ENCODE peak calls at places on chromosomes 7 and 10, in ten cellular contexts. U is endothelial cell of umbilical vein, M is body of pancreas, N is mammary epithelial cell, S is pancreas, T is OCI-LY7, K is endodermal cell, Q is heart right ventricle, H is PC-3, X is tibial nerve. F is an unnamed sample.

GRCh38 chr7:33807779-33808482 is 97.4 kb upstream of the BMPER start:
- DNase-seq in U (peak; percentile 91), M (no peak), N (peak; percentile 95), S (no peak), T (peak; percentile 10), K (peak; percentile 91), Q (no peak), H (peak; percentile 67), X (no peak), F (peak; percentile 38)

GRCh38 chr7:27202741-27203134 is 2.8 kb upstream of the HOXA13 start:
- DNase-seq in U (no peak), M (no peak), N (no peak), S (no peak), T (no peak), K (no peak), Q (no peak), H (no peak), X (no peak), F (no peak)

GRCh38 chr7:55526329-55526728 is 46.0 kb downstream of the VOPP1 start:
- DNase-seq in U (no peak), M (no peak), N (no peak), S (no peak), T (no peak), K (no peak), Q (no peak), H (no peak), X (peak; percentile 24), F (no peak)

GRCh38 chr10:47095211-47095610 is 184.0 kb downstream of the PTPN20 start:
- DNase-seq in U (no peak), M (no peak), N (no peak), S (no peak), T (no peak), K (peak; percentile 20), Q (no peak), H (no peak), X (no peak), F (no peak)

GRCh38 chr7:45721949-45722598 is 147.9 kb downstream of the ADCY1 start:
- DNase-seq in U (no peak), M (no peak), N (no peak), S (no peak), T (no peak), K (no peak), Q (no peak), H (peak; percentile 8), X (no peak), F (no peak)

GRCh38 chr7:29274156-29275017 is 79.8 kb downstream of the CHN2 start:
- DNase-seq in U (no peak), M (no peak), N (no peak), S (no peak), T (no peak), K (peak; percentile 31), Q (no peak), H (no peak), X (no peak), F (no peak)

GRCh38 chr10:3113343-3113720 is 46.0 kb downstream of the PFKP start:
- DNase-seq in U (no peak), M (no peak), N (no peak), S (no peak), T (no peak), K (no peak), Q (no peak), H (no peak), X (no peak), F (no peak)

GRCh38 chr7:39691821-39692220 is 68.4 kb downstream of the RALA start:
- DNase-seq in U (peak; percentile 41), M (no peak), N (peak; percentile 36), S (no peak), T (no peak), K (no peak), Q (no peak), H (peak; percentile 62), X (no peak), F (no peak)

GRCh38 chr10:70858759-70859158 is 29.6 kb downstream of the PCBD1 start:
- DNase-seq in U (no peak), M (no peak), N (no peak), S (no peak), T (no peak), K (no peak), Q (no peak), H (no peak), X (no peak), F (peak; percentile 43)

GRCh38 chr7:2688409-2689342 is 674 bp downstream of the AMZ1 start:
- DNase-seq in U (no peak), M (no peak), N (no peak), S (no peak), T (no peak), K (peak; percentile 73), Q (no peak), H (no peak), X (no peak), F (no peak)

GRCh38 chr10:89241491-89242339 is 9.9 kb downstream of the LIPA start:
- DNase-seq in U (no peak), M (no peak), N (peak; percentile 43), S (no peak), T (no peak), K (no peak), Q (no peak), H (no peak), X (peak; percentile 58), F (no peak)

GRCh38 chr7:6246257-6246917 is 26.0 kb downstream of the CYTH3 start:
- DNase-seq in U (peak; percentile 50), M (no peak), N (no peak), S (no peak), T (no peak), K (no peak), Q (no peak), H (no peak), X (no peak), F (no peak)

GRCh38 chr10:43689618-43689954 is 40.9 kb upstream of the ZNF32 start:
- DNase-seq in U (no peak), M (peak; percentile 78), N (no peak), S (peak; percentile 90), T (no peak), K (peak; percentile 78), Q (peak; percentile 71), H (peak; percentile 14), X (peak; percentile 43), F (peak; percentile 31)

GRCh38 chr10:95532536-95532935 is 28.6 kb downstream of the SORBS1 start:
- DNase-seq in U (no peak), M (no peak), N (no peak), S (no peak), T (no peak), K (no peak), Q (no peak), H (no peak), X (no peak), F (no peak)

GRCh38 chr7:34109936-34110626 is 204.7 kb downstream of the BMPER start:
- DNase-seq in U (no peak), M (no peak), N (no peak), S (no peak), T (no peak), K (no peak), Q (no peak), H (no peak), X (no peak), F (no peak)

GRCh38 chr10:104367856-104368255 is 14.2 kb downstream of the CFAP58 start:
- DNase-seq in U (no peak), M (no peak), N (no peak), S (no peak), T (no peak), K (no peak), Q (no peak), H (no peak), X (no peak), F (no peak)

DNA sequence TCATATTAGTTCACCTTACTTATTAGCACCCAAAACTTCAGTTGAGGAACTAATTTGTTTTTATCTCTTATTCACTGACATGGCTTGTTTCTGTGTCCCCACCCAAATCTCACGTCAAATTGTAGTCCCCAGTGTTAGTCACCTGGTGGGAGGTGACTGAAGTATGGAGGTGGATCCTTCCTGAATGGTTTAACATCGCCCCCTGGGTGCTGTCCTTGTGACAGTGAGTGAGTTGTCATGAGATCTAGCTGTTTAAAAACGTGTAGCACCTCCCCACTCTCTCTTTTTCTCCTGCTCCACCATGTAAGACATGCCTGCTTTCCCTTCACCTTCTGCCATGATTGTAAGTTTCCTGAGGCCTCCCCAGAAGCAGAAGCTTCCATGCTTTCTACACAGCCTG is 75.0 kb upstream of the HECTD2 start:
- DNase-seq in U (no peak), M (no peak), N (no peak), S (no peak), T (no peak), K (peak; percentile 57), Q (no peak), H (no peak), X (no peak), F (no peak)
- TF ChIP-seq CTCF in U (no peak), M (no peak), N (no peak), S (no peak), T (no peak), K (peak; percentile 47), Q (no peak), H (no peak), X (no peak), F (peak; percentile 15)

DNA sequence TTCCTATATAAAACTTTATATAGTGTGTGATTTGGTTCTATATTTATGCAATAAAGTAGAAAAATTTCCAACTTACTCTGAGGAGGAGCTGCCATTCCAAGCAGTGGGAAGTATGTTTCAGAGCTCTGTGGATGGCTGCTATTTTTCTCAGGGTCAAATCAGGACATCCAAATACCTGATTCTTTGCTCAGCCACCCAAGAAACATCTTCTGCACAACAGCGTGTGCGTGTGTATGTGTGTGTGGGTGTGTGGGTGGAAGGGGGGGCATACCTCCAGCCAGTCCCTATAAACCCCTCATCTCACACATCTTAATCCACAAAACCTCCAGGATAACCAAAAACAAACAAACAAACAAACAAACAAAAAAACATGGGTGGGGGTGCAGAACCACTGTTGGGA is 66.3 kb upstream of the EMX2 start:
- DNase-seq in U (no peak), M (no peak), N (no peak), S (no peak), T (no peak), K (no peak), Q (no peak), H (no peak), X (no peak), F (no peak)
- H3K4me1 ChIP-seq in U (no peaks in the 10 kb centered on the region), M (no peaks in the 10 kb centered on the region), N (peaks cover 8% of the 10 kb centered on the region), S (no peaks in the 10 kb centered on the region), T (peaks cover 6% of the 10 kb centered on the region), K (no peaks in the 10 kb centered on the region), Q (no peaks in the 10 kb centered on the region), H (no peaks in the 10 kb centered on the region), X (no peaks in the 10 kb centered on the region), F (no peaks in the 10 kb centered on the region)

GRCh38 chr10:117241541-117242462 is 888 bp downstream of the SLC18A2 start:
- DNase-seq in U (no peak), M (no peak), N (peak; percentile 7), S (no peak), T (no peak), K (peak; percentile 78), Q (no peak), H (no peak), X (no peak), F (no peak)
- H3K4me3 ChIP-seq in U (no peak overlapping the region), M (no peak overlapping the region), N (no peak overlapping the region), S (no peak overlapping the region), T (no peak overlapping the region), K (peak overlapping the region; percentile 56), Q (peak overlapping the region; percentile 37), H (peak overlapping the region; percentile 55), X (no peak overlapping the region), F (peak overlapping the region; percentile 36)

DNA sequence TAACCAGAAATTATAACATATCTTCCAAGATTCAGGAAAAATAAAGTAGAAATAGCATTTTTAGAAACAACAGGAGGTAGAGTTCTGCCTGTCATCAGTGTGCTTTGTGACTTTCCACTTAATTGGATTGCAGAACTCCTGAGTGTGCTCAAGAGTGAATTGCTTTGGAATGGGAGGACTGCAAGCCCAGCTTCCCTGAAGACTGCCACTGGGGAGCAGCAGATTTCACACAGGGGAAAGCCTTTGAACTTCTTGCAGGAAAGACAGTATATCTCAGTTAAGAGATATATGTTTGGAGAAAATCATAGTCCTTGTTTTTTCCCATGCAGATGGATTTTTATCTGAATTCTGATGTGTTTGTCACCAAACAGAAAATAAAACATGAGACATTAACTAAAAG is 124.5 kb downstream of the TMEM168 start:
- DNase-seq in U (no peak), M (no peak), N (peak; percentile 24), S (no peak), T (no peak), K (peak; percentile 77), Q (peak; percentile 6), H (no peak), X (no peak), F (no peak)
- TF ChIP-seq CTCF in U (no peak), M (no peak), N (peak; percentile 61), S (no peak), T (no peak), K (peak; percentile 68), Q (peak; percentile 50), H (no peak), X (no peak), F (no peak)

F was measured in BE2C.